ENCODE peak calls at places on chromosomes 1 and 21, in nine cellular contexts. L is NCI-H345; B is GOT3; Q is HCT116; O is amniotic stem cell; C is stimulated activated CD8-positive, alpha-beta memory T cell treated with anti-CD3 and anti-CD28 coated beads, Interleukin-15, amount 100 ng/mL, for 24 hours; W is omental fat pad; J is hepatocyte; G is activated T-cell treated with anti-CD3 and anti-CD28 coated beads for 4 hours. S is an unnamed sample.

GRCh38 chr1:232524056-232524455 is 105.9 kb downstream of the SIPA1L2 start:
- DNase-seq in C (no peak), J (no peak), G (no peak), B (no peak), W (no peak), L (no peak), Q (no peak), O (no peak), S (no peak)

GRCh38 chr1:19764848-19765247 is 34.9 kb downstream of the TMCO4 start:
- DNase-seq in W (no peak), C (no peak), B (no peak), J (peak), L (no peak), O (no peak), Q (no peak), G (no peak), S (no peak)

GRCh38 chr1:9653783-9654517 is 2.4 kb downstream of the PIK3CD start:
- DNase-seq in Q (no peak), J (no peak), C (no peak), B (no peak), L (no peak), W (no peak), G (no peak), O (no peak), S (no peak)

GRCh38 chr1:151534662-151535278 is 5.3 kb upstream of the TUFT1 start:
- DNase-seq in W (peak), L (peak), G (peak), Q (no peak), J (peak), B (peak), O (peak), C (peak), S (peak)

GRCh38 chr1:186236921-186237320 is 138.1 kb downstream of the TPR start:
- DNase-seq in Q (peak), G (no peak), W (no peak), C (no peak), B (peak), L (no peak), O (peak), J (peak), S (no peak)

GRCh38 chr1:182723195-182723594 is 38.8 kb upstream of the RGS8 start:
- DNase-seq in C (no peak), L (no peak), O (no peak), B (no peak), J (no peak), W (no peak), G (no peak), Q (no peak), S (no peak)

GRCh38 chr21:45602106-45602505 is 41.4 kb upstream of the PCBP3 start:
- DNase-seq in W (no peak), C (no peak), Q (no peak), J (no peak), G (no peak), O (no peak), L (no peak), B (no peak), S (no peak)

GRCh38 chr1:51910618-51911017 is 32.1 kb upstream of the NRDC start:
- DNase-seq in G (no peak), L (no peak), C (no peak), Q (no peak), W (no peak), O (no peak), B (no peak), J (no peak), S (no peak)

GRCh38 chr21:42219606-42220137 is 732 bp downstream of the ABCG1 start:
- DNase-seq in J (peak), B (no peak), G (no peak), Q (no peak), C (no peak), O (no peak), W (no peak), L (peak), S (no peak)

GRCh38 chr1:183877321-183877720 is 72.4 kb downstream of the RGL1 start:
- DNase-seq in B (no peak), G (no peak), O (no peak), L (no peak), Q (no peak), J (peak), C (no peak), W (no peak), S (no peak)

GRCh38 chr1:93567255-93567918 is 114.2 kb downstream of the BCAR3 start:
- DNase-seq in O (peak), C (no peak), W (no peak), B (no peak), G (no peak), J (peak), L (no peak), Q (no peak), S (no peak)

GRCh38 chr1:167821969-167822685 is 91.8 kb downstream of the ADCY10 start:
- DNase-seq in J (no peak), O (no peak), C (no peak), L (no peak), B (no peak), G (no peak), W (no peak), Q (no peak), S (no peak)

GRCh38 chr21:42348762-42349161 is 2.0 kb downstream of the TFF2 start:
- DNase-seq in G (no peak), B (no peak), Q (no peak), W (no peak), J (no peak), O (no peak), L (no peak), C (no peak), S (no peak)